ENCODE peak calls at places on chromosomes 6 and 20, in five cellular contexts. Q is A549, M is uterus, E is GM06990, U is ovary. Z is an unnamed sample.

GRCh38 chr6:153031335-153031955 is 28.9 kb upstream of the MTRF1L start:
- DNase-seq in Q (peak), M (no peak), E (no peak), U (no peak), Z (no peak)

GRCh38 chr6:169097336-169098052 is 156.2 kb downstream of the THBS2 start:
- DNase-seq in Q (no peak), M (no peak), E (no peak), U (no peak), Z (no peak)

GRCh38 chr20:24776755-24777271 is 172.3 kb upstream of the CST7 start:
- DNase-seq in Q (no peak), M (no peak), E (no peak), U (no peak), Z (no peak)

GRCh38 chr20:34820805-34821578 is 4.5 kb downstream of the NCOA6 start:
- DNase-seq in Q (no peak), M (no peak), E (no peak), U (no peak), Z (no peak)

GRCh38 chr6:19753822-19754221 is 83.3 kb upstream of the ID4 start:
- DNase-seq in Q (no peak), M (no peak), E (no peak), U (no peak), Z (no peak)

GRCh38 chr6:151248295-151248694 is 8.5 kb downstream of the AKAP12 start:
- DNase-seq in Q (no peak), M (no peak), E (no peak), U (no peak), Z (no peak)

GRCh38 chr20:22438926-22439325 is 145.4 kb downstream of the FOXA2 start:
- DNase-seq in Q (peak), M (no peak), E (no peak), U (no peak), Z (no peak)

GRCh38 chr6:44662461-44663121 is 275.1 kb downstream of the CDC5L start:
- DNase-seq in Q (no peak), M (no peak), E (no peak), U (no peak), Z (no peak)

GRCh38 chr20:53077373-53078205 is 105.4 kb downstream of the TSHZ2 start:
- DNase-seq in Q (no peak), M (peak), E (no peak), U (no peak), Z (no peak)

GRCh38 chr6:34745277-34746103 is 11.8 kb upstream of the SNRPC start:
- DNase-seq in Q (no peak), M (no peak), E (no peak), U (no peak), Z (no peak)

GRCh38 chr20:10863337-10864060 is 189.7 kb upstream of the JAG1 start:
- DNase-seq in Q (peak), M (no peak), E (no peak), U (no peak), Z (peak)

GRCh38 chr6:112317461-112317860 is 29.7 kb upstream of the RFPL4B start:
- DNase-seq in Q (no peak), M (no peak), E (no peak), U (no peak), Z (no peak)

GRCh38 chr6:52261229-52261628 is 16.9 kb upstream of the IL17F start:
- DNase-seq in Q (no peak), M (no peak), E (no peak), U (no peak), Z (no peak)

GRCh38 chr20:34475979-34476736 is 40.1 kb upstream of the DYNLRB1 start:
- DNase-seq in Q (peak), M (peak), E (peak), U (peak), Z (peak)

GRCh38 chr6:25017932-25018581 is 82.3 kb upstream of the RIPOR2 start:
- DNase-seq in Q (peak), M (peak), E (peak), U (no peak), Z (peak)

GRCh38 chr6:71294121-71294523 is 5.5 kb downstream of the OGFRL1 start:
- DNase-seq in Q (no peak), M (no peak), E (no peak), U (no peak), Z (no peak)

GRCh38 chr6:148559848-148560433 is 186.9 kb upstream of the UST start:
- DNase-seq in Q (peak), M (peak), E (peak), U (peak), Z (peak)

GRCh38 chr20:31698803-31699718 is 23.6 kb downstream of the BCL2L1 start:
- DNase-seq in Q (peak), M (peak), E (peak), U (no peak), Z (peak)

GRCh38 chr20:1307571-1307971 is 21.4 kb downstream of the SDCBP2 start:
- DNase-seq in Q (no peak), M (no peak), E (no peak), U (no peak), Z (no peak)

GRCh38 chr6:149059557-149059956 is 258.0 kb upstream of the TAB2 start:
- DNase-seq in Q (no peak), M (no peak), E (no peak), U (no peak), Z (no peak)

GRCh38 chr6:128696651-128697391 is 176.4 kb upstream of the PTPRK start:
- DNase-seq in Q (peak), M (no peak), E (no peak), U (no peak), Z (no peak)

GRCh38 chr6:125611573-125612399 is 137.6 kb upstream of the HEY2 start:
- DNase-seq in Q (no peak), M (no peak), E (no peak), U (no peak), Z (no peak)

GRCh38 chr6:142728910-142729481 is 216.0 kb downstream of the HIVEP2 start:
- DNase-seq in Q (no peak), M (peak), E (no peak), U (no peak), Z (no peak)
- H3K4me3 ChIP-seq in Q (no peak), M (no peak), E (no peak), U (no peak), Z (peak)

GRCh38 chr20:44643154-44643519 is 8.4 kb downstream of the ADA start:
- DNase-seq in Q (no peak), M (no peak), E (no peak), U (no peak), Z (no peak)

GRCh38 chr20:44640522-44640921 is 11.0 kb downstream of the ADA start:
- DNase-seq in Q (no peak), M (no peak), E (no peak), U (no peak), Z (no peak)

GRCh38 chr20:44641305-44641704 is 10.2 kb downstream of the ADA start:
- DNase-seq in Q (no peak), M (no peak), E (no peak), U (no peak), Z (no peak)

GRCh38 chr20:44643596-44644383 is 7.7 kb downstream of the ADA start:
- DNase-seq in Q (peak), M (peak), E (peak), U (no peak), Z (peak)

GRCh38 chr20:44642203-44643153 is 9.0 kb downstream of the ADA start:
- DNase-seq in Q (peak), M (peak), E (peak), U (peak), Z (peak)
- H3K4me3 ChIP-seq in Q (no peak), M (no peak), E (peak), U (no peak), Z (no peak)

DNA sequence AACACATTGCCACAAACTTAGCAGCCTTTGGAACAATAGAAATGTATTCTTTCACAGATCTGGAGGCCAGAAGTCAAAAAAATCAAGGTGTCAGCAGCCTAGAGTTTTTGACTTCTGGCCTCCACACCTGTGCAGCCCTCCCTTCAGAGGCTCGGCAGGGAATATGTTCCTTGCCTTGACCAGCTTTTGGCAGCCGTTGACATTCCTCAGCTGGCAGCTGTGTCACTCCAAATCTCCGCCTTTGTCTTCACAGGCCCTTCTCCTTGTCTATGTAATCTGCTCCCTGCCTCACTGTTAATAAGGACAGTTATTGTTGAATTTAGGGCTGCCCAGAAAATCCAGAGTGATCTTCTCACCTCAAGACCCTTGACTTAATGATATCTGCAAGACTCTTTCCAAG is 17.2 kb upstream of the AHI1 start:
- DNase-seq in Q (no peak), M (no peak), E (no peak), U (no peak), Z (no peak)
- H3K4me3 ChIP-seq in Q (no peak), M (no peak), E (no peak), U (no peak), Z (no peak)

GRCh38 chr6:144214622-144215401 is 64.5 kb downstream of the STX11 start:
- DNase-seq in Q (no peak), M (no peak), E (no peak), U (peak), Z (peak)
- H3K4me3 ChIP-seq in Q (no peak), M (no peak), E (no peak), U (no peak), Z (peak)

DNA sequence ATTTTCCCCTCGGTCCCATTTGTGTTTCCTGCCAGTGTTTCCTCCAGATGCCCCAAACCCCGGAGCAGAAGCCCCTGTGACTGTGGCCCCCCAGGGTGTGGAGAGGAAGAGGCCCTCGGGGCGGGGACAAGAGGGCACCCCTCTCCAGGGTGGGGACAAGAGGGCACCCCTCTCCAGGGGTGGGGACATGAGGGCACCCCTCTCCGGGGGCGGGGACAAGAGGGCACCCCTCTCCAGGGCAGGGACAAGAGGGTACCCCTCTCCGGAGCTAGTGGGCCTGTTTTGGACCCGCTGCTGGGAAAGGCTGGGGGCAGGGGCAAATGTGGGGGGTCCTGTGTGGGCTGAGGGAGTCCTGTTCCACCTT is 13.2 kb downstream of the MYT1 start:
- DNase-seq in Q (no peak), M (no peak), E (no peak), U (no peak), Z (no peak)
- H3K4me3 ChIP-seq in Q (no peak), M (no peak), E (no peak), U (no peak), Z (no peak)

DNA sequence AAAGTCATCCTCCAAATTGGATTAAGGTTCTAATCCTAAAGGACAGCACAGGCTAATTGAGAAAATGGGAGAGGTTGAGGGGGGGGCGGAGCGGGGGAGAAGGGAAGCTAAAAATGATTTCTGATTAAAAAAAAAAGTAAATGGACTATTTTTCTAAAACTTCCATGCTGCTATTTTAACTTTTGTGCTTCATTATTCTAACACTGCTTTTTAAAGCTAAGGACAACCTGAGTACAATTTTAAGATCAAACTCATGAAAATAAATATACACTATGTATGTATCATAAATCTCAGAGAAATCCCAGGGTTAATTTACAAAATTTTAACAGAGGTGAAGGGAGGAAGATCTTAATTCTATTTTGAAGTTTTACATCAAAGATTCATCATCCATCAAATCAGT is 4.4 kb downstream of the MAN1A1 start:
- DNase-seq in Q (no peak), M (no peak), E (no peak), U (no peak), Z (no peak)
- H3K4me3 ChIP-seq in Q (no peak), M (no peak), E (no peak), U (no peak), Z (no peak)

DNA sequence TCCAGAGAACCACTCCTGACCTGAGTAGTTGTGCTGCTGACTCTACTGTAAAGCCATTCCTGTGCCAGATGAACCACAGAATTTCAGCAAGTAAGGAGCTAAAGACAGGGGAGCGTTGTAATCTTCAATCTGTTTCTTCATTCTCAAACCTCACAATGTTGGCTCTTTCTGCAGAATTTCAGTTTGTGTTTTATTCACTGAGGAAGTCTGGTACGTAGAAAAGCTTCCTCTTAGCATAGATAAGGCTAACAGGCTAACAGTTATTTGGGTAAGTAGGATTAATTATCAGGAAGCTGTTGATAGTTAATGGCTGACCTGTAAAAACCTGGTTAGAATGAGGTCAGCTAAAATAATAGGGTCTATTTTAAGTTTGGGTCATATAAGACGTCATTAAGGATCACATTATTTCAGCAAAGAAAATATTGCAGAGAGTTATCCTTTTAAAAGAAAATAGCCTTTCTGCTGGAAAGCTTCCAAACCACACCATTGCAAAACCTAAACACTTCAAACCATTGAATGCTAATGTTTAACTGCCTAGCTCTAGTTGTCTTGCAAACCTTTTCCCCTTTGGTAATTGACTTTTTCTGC is 14.1 kb upstream of the TENT5A start:
- DNase-seq in Q (peak), M (peak), E (no peak), U (no peak), Z (no peak)
- H3K4me3 ChIP-seq in Q (peak), M (no peak), E (no peak), U (no peak), Z (no peak)